ENCODE peak calls at places on chromosomes 6 and 20, in eight cellular contexts. J is right cardiac atrium; U is CD4-positive, alpha-beta memory T cell; H is OCI-LY7; F is A549; B is left ventricle myocardium inferior; C is A673; Q is AG04450. V is an unnamed sample. For H3K9me3, the result is how much of the 10 kb centered on the place peaks cover.

GRCh38 chr6:109265530-109265929 is 116.7 kb downstream of the CD164 start:
- DNase-seq in C (no peak), Q (no peak), H (no peak), U (no peak), B (no peak), F (no peak), J (no peak), V (no peak)

GRCh38 chr20:3935295-3935955 is 46.2 kb downstream of the PANK2 start:
- DNase-seq in C (no peak), F (no peak), H (no peak), Q (no peak), J (peak), U (no peak), B (peak), V (no peak)

GRCh38 chr6:129901910-129902309 is 40.8 kb upstream of the TMEM244 start:
- DNase-seq in F (no peak), B (no peak), C (no peak), H (no peak), U (no peak), J (no peak), Q (no peak), V (no peak)

GRCh38 chr6:11592289-11592906 is 54.8 kb downstream of the TMEM170B start:
- DNase-seq in H (no peak), J (no peak), U (no peak), F (no peak), B (no peak), C (no peak), Q (no peak), V (no peak)

GRCh38 chr6:32984639-32985389 is 16.4 kb downstream of the BRD2 start:
- DNase-seq in C (peak), B (peak), H (peak), F (peak), U (peak), Q (peak), J (peak), V (peak)

GRCh38 chr20:24991897-24992419 is 593 bp downstream of the APMAP start:
- DNase-seq in F (peak), U (no peak), C (peak), J (peak), B (no peak), H (peak), Q (no peak), V (no peak)

GRCh38 chr20:61965606-61966491 is 99.8 kb downstream of the TAF4 start:
- DNase-seq in F (no peak), C (no peak), H (no peak), U (no peak), Q (no peak), B (no peak), J (no peak), V (no peak)

GRCh38 chr6:37972994-37973757 is 153.6 kb downstream of the ZFAND3 start:
- DNase-seq in U (no peak), Q (no peak), B (no peak), F (no peak), C (no peak), J (no peak), H (no peak), V (no peak)

GRCh38 chr6:168345896-168346754 is 26.5 kb upstream of the DACT2 start:
- DNase-seq in J (no peak), Q (no peak), U (no peak), C (no peak), F (no peak), B (no peak), H (no peak), V (no peak)
- H3K9me3 ChIP-seq in J (under half), Q (half or more), U (under half), C (under half), F (under half), B (under half), H (under half), V (under half)

GRCh38 chr6:6919173-6919572 is 188.6 kb upstream of the RREB1 start:
- DNase-seq in H (no peak), U (no peak), C (no peak), F (no peak), B (no peak), J (no peak), Q (no peak), V (no peak)
- H3K9me3 ChIP-seq in H (under half), U (under half), C (under half), F (under half), B (under half), J (under half), Q (under half), V (under half)

GRCh38 chr6:90431521-90432407 is 135.1 kb upstream of the BACH2 start:
- DNase-seq in F (no peak), B (no peak), H (no peak), C (no peak), J (no peak), U (no peak), Q (no peak), V (no peak)

GRCh38 chr6:90428514-90428913 is 131.9 kb upstream of the BACH2 start:
- DNase-seq in B (no peak), U (no peak), H (no peak), Q (no peak), J (no peak), C (no peak), F (no peak), V (no peak)

GRCh38 chr6:90432408-90432775 is 135.7 kb upstream of the BACH2 start:
- DNase-seq in F (no peak), B (no peak), Q (no peak), C (no peak), H (no peak), J (no peak), U (no peak), V (no peak)

GRCh38 chr6:90432937-90433336 is 136.3 kb upstream of the BACH2 start:
- DNase-seq in H (peak), C (no peak), B (no peak), J (no peak), U (no peak), F (no peak), Q (no peak), V (no peak)

DNA sequence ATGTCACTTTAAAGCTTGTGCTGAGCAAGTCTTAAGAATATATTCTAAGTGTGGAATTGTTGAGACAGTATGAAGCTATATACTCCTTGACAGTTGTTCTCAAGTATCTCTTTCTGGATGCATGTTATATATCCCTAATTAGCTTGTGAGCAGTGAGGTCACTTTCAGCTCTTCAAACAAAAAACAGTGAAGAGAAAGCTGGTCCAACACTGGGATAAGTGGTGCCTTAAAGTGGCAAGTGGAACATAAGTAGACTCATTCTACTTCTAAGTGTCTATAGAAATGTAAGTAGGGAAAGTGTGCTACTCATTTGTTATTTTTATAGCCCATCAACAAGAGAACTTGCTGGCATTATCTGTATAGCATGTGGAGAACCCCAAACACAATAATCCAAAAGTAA is 133.1 kb upstream of the BACH2 start:
- DNase-seq in U (no peak), B (no peak), H (peak), J (no peak), F (no peak), C (no peak), Q (no peak), V (no peak)
- H3K9me3 ChIP-seq in U (under half), B (under half), H (half or more), J (under half), F (under half), C (under half), Q (under half), V (under half)

GRCh38 chr20:41599699-41600104 is 18.5 kb downstream of the CHD6 start:
- DNase-seq in H (peak), F (no peak), J (no peak), U (no peak), Q (no peak), B (no peak), C (no peak), V (no peak)
- H3K9me3 ChIP-seq in H (half or more), F (under half), J (under half), U (under half), Q (under half), B (half or more), C (half or more), V (half or more)

DNA sequence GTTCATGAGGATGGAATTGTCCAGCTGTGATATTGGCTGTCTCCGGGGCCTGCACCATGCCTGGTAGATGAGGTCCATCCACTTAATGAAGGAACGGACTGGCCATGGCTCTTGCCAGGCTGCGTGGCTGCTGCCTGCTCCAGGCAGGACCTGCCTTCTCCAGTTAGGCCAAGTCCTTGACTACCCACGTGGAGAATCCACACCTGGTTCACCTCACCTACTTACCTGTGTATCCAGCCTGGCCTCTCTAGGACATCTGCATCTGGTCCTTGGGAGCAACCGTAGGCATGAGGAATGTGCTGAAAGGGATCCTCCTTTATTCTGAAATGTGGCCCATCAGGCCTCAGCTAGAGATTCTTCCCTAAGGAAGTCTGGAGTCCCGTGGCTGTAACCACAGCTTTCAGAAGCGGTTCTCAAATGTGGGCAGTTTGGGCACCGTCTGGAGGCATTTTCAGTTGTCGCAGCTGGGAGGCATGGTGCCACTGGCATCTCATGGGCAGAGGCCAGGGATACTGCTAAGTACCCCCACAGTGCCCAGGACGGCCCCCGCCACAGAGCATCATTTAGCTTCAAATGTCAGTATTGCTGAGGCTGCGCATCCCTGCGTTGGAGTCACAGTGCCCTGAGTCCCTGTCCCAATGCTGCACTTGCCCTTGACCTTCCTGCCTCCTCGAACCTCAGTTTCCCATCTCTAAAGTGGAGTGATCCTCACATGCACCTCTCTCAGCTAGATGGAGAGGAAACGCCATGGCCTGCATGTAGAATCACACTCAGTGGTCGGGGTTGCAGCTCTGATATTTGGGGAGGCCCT is 67.5 kb downstream of the PHACTR3 start:
- DNase-seq in U (no peak), B (no peak), Q (no peak), J (no peak), F (no peak), C (no peak), H (no peak), V (no peak)
- H3K9me3 ChIP-seq in U (under half), B (under half), Q (under half), J (under half), F (under half), C (under half), H (under half), V (under half)

DNA sequence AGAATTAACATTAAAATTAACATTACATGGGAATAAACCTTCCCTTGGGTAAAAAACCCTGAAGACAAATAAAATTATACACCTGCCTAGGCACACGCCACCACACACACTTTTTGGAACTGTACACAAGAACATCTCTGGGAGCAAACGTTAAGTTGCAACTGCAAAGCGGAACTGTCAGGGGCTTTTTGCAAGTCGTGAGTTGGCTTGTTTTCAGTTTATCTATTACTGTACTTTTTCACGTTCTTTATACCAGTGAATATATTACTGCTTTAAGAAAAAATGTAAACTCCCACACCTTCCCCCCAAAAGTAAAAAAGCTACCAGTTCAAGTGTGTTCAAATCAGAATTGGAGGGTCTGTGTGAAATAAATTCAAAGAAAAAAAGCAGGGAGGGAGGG is 65.5 kb upstream of the NFATC2 start:
- DNase-seq in U (no peak), J (no peak), B (no peak), H (no peak), C (no peak), F (no peak), Q (no peak), V (no peak)
- H3K9me3 ChIP-seq in U (under half), J (under half), B (under half), H (under half), C (under half), F (under half), Q (under half), V (under half)

DNA sequence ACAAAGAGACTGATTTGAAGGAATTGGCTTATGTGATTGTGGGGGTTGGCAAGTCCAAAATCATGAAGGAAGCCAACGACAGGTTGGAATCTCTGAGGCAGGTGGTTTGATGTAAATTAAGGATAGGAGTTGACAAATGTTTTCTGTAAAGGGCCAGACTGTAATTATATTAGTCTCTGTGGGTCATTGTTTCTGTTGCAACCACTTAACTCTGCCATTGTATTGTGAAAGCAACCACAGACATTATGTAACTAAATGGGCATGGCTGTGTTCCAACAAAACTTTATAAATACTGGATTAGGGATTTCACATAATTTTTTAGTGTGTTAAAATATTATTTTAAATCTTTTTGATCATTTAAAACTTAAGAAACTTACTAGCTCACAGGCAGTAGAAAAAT is 199.2 kb upstream of the MYLIP start:
- DNase-seq in H (no peak), B (no peak), F (no peak), U (no peak), J (no peak), Q (no peak), C (no peak), V (no peak)
- H3K9me3 ChIP-seq in H (under half), B (under half), F (under half), U (under half), J (under half), Q (under half), C (under half), V (under half)

GRCh38 chr6:161921602-161922400 is 647.9 kb upstream of the AGPAT4 start:
- DNase-seq in Q (no peak), H (no peak), F (no peak), J (no peak), C (peak), U (no peak), B (no peak), V (no peak)

GRCh38 chr6:161917645-161918044 is 643.8 kb upstream of the AGPAT4 start:
- DNase-seq in U (no peak), Q (no peak), J (no peak), C (no peak), H (no peak), B (no peak), F (peak), V (no peak)

GRCh38 chr6:161918608-161919205 is 644.8 kb upstream of the AGPAT4 start:
- DNase-seq in C (no peak), J (no peak), H (no peak), F (no peak), B (no peak), Q (no peak), U (no peak), V (no peak)

GRCh38 chr6:161918154-161918553 is 644.3 kb upstream of the AGPAT4 start:
- DNase-seq in H (no peak), U (no peak), F (peak), J (no peak), C (no peak), Q (no peak), B (no peak), V (no peak)

GRCh38 chr6:161919711-161920110 is 645.9 kb upstream of the AGPAT4 start:
- DNase-seq in J (no peak), H (no peak), B (no peak), Q (no peak), F (no peak), C (no peak), U (no peak), V (no peak)
- H3K9me3 ChIP-seq in J (under half), H (under half), B (under half), Q (under half), F (under half), C (under half), U (under half), V (under half)

GRCh38 chr20:46455729-46456128 is 49.3 kb upstream of the ELMO2 start:
- DNase-seq in J (no peak), H (no peak), B (no peak), Q (no peak), F (no peak), U (no peak), C (no peak), V (no peak)
- H3K9me3 ChIP-seq in J (under half), H (under half), B (under half), Q (under half), F (under half), U (under half), C (under half), V (under half)

V was measured in naive thymus-derived CD4-positive, alpha-beta T cell.